ENCODE peak calls at places on chromosomes 12 and 14, in nine cellular contexts. A, G, M, S, L, K, O, Q and X are unnamed samples.

GRCh38 chr12:89389755-89390661 is 37.7 kb upstream of the DUSP6 start:
- DNase-seq in A (no peak), G (no peak), M (no peak), S (no peak), L (no peak), K (no peak), O (no peak), Q (no peak), X (no peak)

GRCh38 chr12:66692170-66692569 is 13.3 kb upstream of the GRIP1 start:
- DNase-seq in A (no peak), G (no peak), M (no peak), S (no peak), L (no peak), K (no peak), O (no peak), Q (no peak), X (no peak)

GRCh38 chr12:96233168-96233567 is 39.0 kb downstream of the ELK3 start:
- DNase-seq in A (peak; percentile 74), G (no peak), M (no peak), S (peak; percentile 73), L (no peak), K (no peak), O (no peak), Q (no peak), X (no peak)

GRCh38 chr12:24853588-24853987 is 95.3 kb downstream of the BCAT1 start:
- DNase-seq in A (no peak), G (no peak), M (no peak), S (no peak), L (no peak), K (no peak), O (no peak), Q (no peak), X (no peak)

GRCh38 chr14:91311284-91311662 is 66.8 kb upstream of the GPR68 start:
- DNase-seq in A (no peak), G (no peak), M (no peak), S (no peak), L (peak; percentile 42), K (no peak), O (no peak), Q (no peak), X (no peak)

GRCh38 chr14:96095581-96096476 is 56.7 kb downstream of the C14orf132 start:
- DNase-seq in A (no peak), G (no peak), M (peak; percentile 56), S (no peak), L (no peak), K (no peak), O (no peak), Q (peak; percentile 57), X (no peak)

GRCh38 chr12:118841588-118841987 is 139.8 kb upstream of the SRRM4 start:
- DNase-seq in A (no peak), G (no peak), M (no peak), S (no peak), L (no peak), K (no peak), O (no peak), Q (no peak), X (no peak)

GRCh38 chr12:124655317-124656213 is 88.2 kb upstream of the NCOR2 start:
- DNase-seq in A (peak; percentile 87), G (peak; percentile 87), M (peak; percentile 44), S (peak; percentile 90), L (no peak), K (no peak), O (no peak), Q (peak; percentile 98), X (no peak)

GRCh38 chr12:113734503-113734902 is 231.6 kb downstream of the RBM19 start:
- DNase-seq in A (no peak), G (no peak), M (no peak), S (no peak), L (no peak), K (no peak), O (no peak), Q (no peak), X (no peak)

GRCh38 chr12:88643685-88644084 is 63.4 kb upstream of the KITLG start:
- DNase-seq in A (no peak), G (no peak), M (no peak), S (no peak), L (no peak), K (no peak), O (no peak), Q (no peak), X (no peak)

GRCh38 chr12:6958609-6959375 is 7.6 kb downstream of the PTPN6 start:
- DNase-seq in A (peak; percentile 61), G (peak; percentile 56), M (no peak), S (no peak), L (peak; percentile 94), K (no peak), O (peak; percentile 52), Q (no peak), X (peak; percentile 84)

GRCh38 chr14:100019156-100019882 is 45.9 kb upstream of the EVL start:
- DNase-seq in A (no peak), G (no peak), M (peak; percentile 29), S (no peak), L (no peak), K (no peak), O (no peak), Q (peak; percentile 82), X (no peak)

GRCh38 chr12:124640096-124640495 is 72.7 kb upstream of the NCOR2 start:
- DNase-seq in A (no peak), G (no peak), M (no peak), S (no peak), L (no peak), K (no peak), O (no peak), Q (no peak), X (no peak)

GRCh38 chr14:21933681-21934080 is 260.1 kb upstream of the OR4E1 start:
- DNase-seq in A (no peak), G (no peak), M (no peak), S (no peak), L (no peak), K (no peak), O (no peak), Q (no peak), X (no peak)
- TF ChIP-seq CTCF in A (no peak), G (no peak), M (peak; percentile 21), S (no peak), L (no peak), K (no peak), O (peak; percentile 26), Q (no peak), X (peak; percentile 35)

GRCh38 chr12:54363047-54363446 is 1.2 kb downstream of the GPR84 start:
- DNase-seq in A (no peak), G (no peak), M (no peak), S (no peak), L (no peak), K (no peak), O (no peak), Q (no peak), X (no peak)
- H3K4me3 ChIP-seq in A (no peak overlapping the region), G (no peak overlapping the region), M (no peak overlapping the region), S (no peak overlapping the region), L (no peak overlapping the region), K (no peak overlapping the region), O (no peak overlapping the region), Q (no peak overlapping the region), X (no peak overlapping the region)

GRCh38 chr12:20367731-20368652 is at the start of gene PDE3A:
- DNase-seq in A (peak; percentile 72), G (peak; percentile 74), M (peak; percentile 84), S (peak; percentile 81), L (no peak), K (peak; percentile 23), O (peak; percentile 50), Q (peak; percentile 69), X (no peak)

GRCh38 chr12:20370841-20371240 is 2.5 kb downstream of the PDE3A start:
- DNase-seq in A (no peak), G (no peak), M (no peak), S (no peak), L (no peak), K (no peak), O (no peak), Q (no peak), X (no peak)

GRCh38 chr12:20370001-20370381 is 1.7 kb downstream of the PDE3A start:
- DNase-seq in A (no peak), G (peak; percentile 55), M (peak; percentile 6), S (peak; percentile 66), L (no peak), K (no peak), O (peak; percentile 41), Q (peak; percentile 9), X (no peak)

GRCh38 chr12:20368653-20369163 is 371 bp downstream of the PDE3A start:
- DNase-seq in A (peak; percentile 51), G (peak; percentile 31), M (peak; percentile 15), S (no peak), L (no peak), K (no peak), O (no peak), Q (peak; percentile 20), X (no peak)

DNA sequence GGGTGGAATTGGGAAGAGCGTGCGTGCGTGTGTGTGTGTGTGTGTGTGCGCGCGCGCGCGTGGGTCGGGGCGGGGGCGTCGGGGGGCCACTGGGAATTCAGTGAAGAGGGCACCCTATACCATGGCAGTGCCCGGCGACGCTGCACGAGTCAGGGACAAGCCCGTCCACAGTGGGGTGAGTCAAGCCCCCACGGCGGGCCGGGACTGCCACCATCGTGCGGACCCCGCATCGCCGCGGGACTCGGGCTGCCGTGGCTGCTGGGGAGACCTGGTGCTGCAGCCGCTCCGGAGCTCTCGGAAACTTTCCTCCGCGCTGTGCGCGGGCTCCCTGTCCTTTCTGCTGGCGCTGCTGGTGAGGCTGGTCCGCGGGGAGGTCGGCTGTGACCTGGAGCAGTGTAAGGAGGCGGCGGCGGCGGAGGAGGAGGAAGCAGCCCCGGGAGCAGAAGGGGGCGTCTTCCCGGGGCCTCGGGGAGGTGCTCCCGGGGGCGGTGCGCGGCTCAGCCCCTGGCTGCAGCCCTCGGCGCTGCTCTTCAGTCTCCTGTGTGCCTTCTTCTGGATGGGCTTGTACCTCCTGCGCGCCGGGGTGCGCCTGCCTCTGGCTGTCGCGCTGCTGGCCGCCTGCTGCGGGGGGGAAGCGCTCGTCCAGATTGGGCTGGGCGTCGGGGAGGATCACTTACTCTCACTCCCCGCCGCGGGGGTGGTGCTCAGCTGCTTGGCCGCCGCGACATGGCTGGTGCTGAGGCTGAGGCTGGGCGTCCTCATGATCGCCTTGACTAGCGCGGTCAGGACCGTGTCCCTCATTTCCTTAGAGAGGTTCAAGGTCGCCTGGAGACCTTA is 1.0 kb downstream of the PDE3A start:
- DNase-seq in A (peak; percentile 78), G (peak; percentile 84), M (peak; percentile 21), S (peak; percentile 86), L (no peak), K (peak; percentile 20), O (peak; percentile 59), Q (peak; percentile 53), X (no peak)
- TF ChIP-seq CTCF in A (peak; percentile 8), G (no peak), M (no peak), S (peak; percentile 58), L (no peak), K (no peak), O (no peak), Q (no peak), X (no peak)

DNA sequence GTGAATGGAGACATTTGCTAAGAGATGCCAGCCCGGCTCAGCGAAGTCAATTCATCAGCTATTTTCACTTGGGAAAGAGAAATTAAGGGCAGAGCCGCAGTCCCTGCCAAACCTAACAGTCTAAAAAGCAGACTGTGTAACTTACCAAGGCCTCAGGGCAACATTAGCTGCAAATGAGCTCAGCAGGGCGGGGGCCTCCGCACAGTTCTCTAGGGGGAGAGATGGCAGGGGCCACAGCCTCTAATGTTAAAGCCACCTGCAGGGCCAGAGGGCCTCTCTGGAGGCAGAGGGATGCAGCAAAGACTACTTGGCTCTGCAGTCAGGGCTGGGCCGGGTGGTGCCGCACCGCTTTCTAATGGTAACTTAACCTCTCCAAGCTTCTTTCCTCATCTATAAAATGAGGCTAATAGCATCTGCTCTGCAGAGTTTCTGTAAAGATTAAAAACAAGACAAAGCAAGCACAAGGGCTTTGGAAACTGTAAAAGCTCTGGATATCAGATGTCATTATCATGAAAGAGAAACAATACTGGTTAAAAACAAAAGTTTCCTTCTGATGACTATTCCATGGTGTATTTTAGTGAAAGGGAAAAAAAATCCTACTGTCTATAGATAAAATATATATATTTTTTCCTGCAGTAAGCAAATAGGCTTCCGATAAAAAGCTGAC is 13.4 kb upstream of the GPRC5A start:
- DNase-seq in A (no peak), G (no peak), M (no peak), S (no peak), L (no peak), K (no peak), O (no peak), Q (no peak), X (no peak)
- H3K4me3 ChIP-seq in A (no peak overlapping the region), G (no peak overlapping the region), M (no peak overlapping the region), S (no peak overlapping the region), L (no peak overlapping the region), K (no peak overlapping the region), O (no peak overlapping the region), Q (no peak overlapping the region), X (no peak overlapping the region)